ENCODE peak calls at places on chromosomes 2 and 18, in four cellular contexts. E, X, J and H are unnamed samples.

GRCh38 chr2:98049991-98050519 is 36.9 kb upstream of the VWA3B start:
- DNase-seq in J (no peak), X (no peak), E (no peak), H (no peak)

GRCh38 chr2:110980613-110981062 is 140.1 kb upstream of the BCL2L11 start:
- DNase-seq in X (no peak), E (peak), J (no peak), H (no peak)

GRCh38 chr2:189037518-189037917 is 63.3 kb downstream of the COL3A1 start:
- DNase-seq in E (no peak), J (no peak), X (no peak), H (no peak)

GRCh38 chr18:77560334-77560970 is 310.8 kb downstream of the GALR1 start:
- DNase-seq in E (no peak), J (no peak), X (no peak), H (no peak)

GRCh38 chr2:57372237-57372962 is 674.2 kb upstream of the VRK2 start:
- DNase-seq in E (no peak), X (no peak), J (no peak), H (no peak)

GRCh38 chr2:236089271-236090026 is 78.7 kb downstream of the GBX2 start:
- DNase-seq in J (no peak), X (no peak), E (no peak), H (no peak)

GRCh38 chr2:222752731-222753130 is 81.3 kb downstream of the MOGAT1 start:
- DNase-seq in E (peak), X (no peak), J (no peak), H (no peak)

GRCh38 chr2:46984642-46985476 is 69.3 kb upstream of the MCFD2 start:
- DNase-seq in E (no peak), J (peak), X (peak), H (peak)

GRCh38 chr2:21687589-21687988 is 563.8 kb downstream of the TDRD15 start:
- DNase-seq in J (no peak), E (no peak), X (no peak), H (no peak)

GRCh38 chr2:222690564-222691200 is 19.2 kb downstream of the MOGAT1 start:
- DNase-seq in X (peak), E (peak), J (peak), H (no peak)

GRCh38 chr2:39995005-39995732 is 216.1 kb upstream of the THUMPD2 start:
- DNase-seq in E (no peak), X (no peak), J (no peak), H (no peak)

GRCh38 chr2:128589681-128590080 is 271.0 kb upstream of the HS6ST1 start:
- DNase-seq in E (no peak), J (no peak), X (no peak), H (no peak)

GRCh38 chr2:69689969-69690368 is 46.4 kb upstream of the AAK1 start:
- DNase-seq in E (no peak), X (no peak), J (no peak), H (no peak)

GRCh38 chr2:109372171-109372568 is 241.6 kb downstream of the SEPTIN10 start:
- DNase-seq in X (no peak), E (no peak), J (no peak), H (no peak)

GRCh38 chr2:109374548-109375130 is 239.1 kb downstream of the SEPTIN10 start:
- DNase-seq in E (no peak), J (no peak), X (no peak), H (no peak)

GRCh38 chr2:109373791-109374547 is 239.8 kb downstream of the SEPTIN10 start:
- DNase-seq in J (no peak), E (no peak), X (no peak), H (no peak)

GRCh38 chr2:109371481-109372170 is 242.1 kb downstream of the SEPTIN10 start:
- DNase-seq in J (no peak), X (no peak), E (no peak), H (no peak)

GRCh38 chr2:109372614-109373013 is 241.2 kb downstream of the SEPTIN10 start:
- DNase-seq in X (no peak), J (no peak), E (no peak), H (no peak)
- H3K4me3 ChIP-seq in X (no peak), J (no peak), E (no peak), H (no peak)

GRCh38 chr18:12599543-12599942 is 58.4 kb downstream of the SPIRE1 start:
- DNase-seq in X (no peak), E (no peak), J (no peak), H (no peak)

GRCh38 chr18:12606592-12607315 is 51.2 kb downstream of the SPIRE1 start:
- DNase-seq in E (no peak), J (no peak), X (no peak), H (peak)

GRCh38 chr18:12599966-12600365 is 57.9 kb downstream of the SPIRE1 start:
- DNase-seq in E (no peak), J (no peak), X (no peak), H (no peak)

GRCh38 chr18:12608292-12608691 is 49.6 kb downstream of the SPIRE1 start:
- DNase-seq in X (no peak), E (no peak), J (no peak), H (peak)

DNA sequence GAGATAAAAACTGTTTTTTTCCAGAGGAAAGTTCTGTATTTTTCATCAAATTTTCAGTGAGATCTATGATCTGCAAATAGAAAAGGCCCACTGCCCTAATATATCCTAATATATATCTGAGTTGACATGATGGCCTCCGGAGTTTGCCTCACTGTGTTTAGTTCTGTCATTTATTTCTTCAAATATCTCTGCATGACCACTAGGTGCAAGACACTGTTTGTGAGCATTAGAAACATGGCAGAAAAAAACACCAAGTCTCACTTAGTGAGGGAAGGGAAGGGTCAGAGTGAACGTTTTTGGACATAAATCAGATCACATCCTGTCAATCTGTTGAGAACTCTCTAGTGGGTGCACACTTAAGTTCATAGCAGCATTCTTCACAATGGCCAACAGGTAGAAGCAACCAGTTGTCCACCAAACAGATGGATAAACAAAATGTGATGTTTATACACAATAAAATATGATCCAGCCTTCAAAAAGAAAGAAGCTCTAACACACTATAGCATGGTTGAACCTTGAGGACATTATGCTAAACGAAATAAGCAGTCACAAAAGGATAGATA is 53.4 kb downstream of the SPIRE1 start:
- DNase-seq in E (no peak), X (no peak), J (peak), H (no peak)
- TF ChIP-seq CTCF in E (no peak), X (peak), J (no peak), H (peak)

DNA sequence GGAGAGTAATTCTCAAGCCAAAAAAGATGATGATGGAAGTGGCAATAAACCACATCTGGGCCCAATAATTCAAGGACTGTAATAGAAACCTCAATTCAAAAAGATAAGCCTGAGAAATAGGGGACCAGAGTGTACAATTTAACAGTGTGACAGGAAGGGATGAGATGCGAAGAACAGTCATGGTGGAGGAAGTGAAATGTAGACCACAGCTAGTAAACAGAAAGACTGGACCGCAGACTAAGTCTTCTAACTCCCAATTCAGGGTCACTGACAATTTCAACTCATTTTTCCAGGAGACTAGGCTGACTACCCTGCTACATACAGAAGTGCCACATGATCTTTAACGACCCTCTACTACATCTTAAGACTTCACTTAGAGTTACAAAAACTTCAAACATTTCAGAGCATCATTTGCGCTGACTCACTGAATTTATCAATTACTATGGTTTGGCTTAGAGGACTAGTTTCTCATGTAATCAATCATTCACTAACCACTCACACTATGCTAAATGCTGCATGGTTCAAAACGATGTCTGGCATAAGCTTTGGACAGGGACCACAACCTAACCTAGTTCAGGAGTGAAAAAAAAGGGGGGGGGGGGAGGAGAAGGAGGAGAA is 9.0 kb downstream of the CUL3 start:
- DNase-seq in J (no peak), X (peak), E (no peak), H (no peak)
- H3K4me3 ChIP-seq in J (no peak), X (peak), E (no peak), H (no peak)

DNA sequence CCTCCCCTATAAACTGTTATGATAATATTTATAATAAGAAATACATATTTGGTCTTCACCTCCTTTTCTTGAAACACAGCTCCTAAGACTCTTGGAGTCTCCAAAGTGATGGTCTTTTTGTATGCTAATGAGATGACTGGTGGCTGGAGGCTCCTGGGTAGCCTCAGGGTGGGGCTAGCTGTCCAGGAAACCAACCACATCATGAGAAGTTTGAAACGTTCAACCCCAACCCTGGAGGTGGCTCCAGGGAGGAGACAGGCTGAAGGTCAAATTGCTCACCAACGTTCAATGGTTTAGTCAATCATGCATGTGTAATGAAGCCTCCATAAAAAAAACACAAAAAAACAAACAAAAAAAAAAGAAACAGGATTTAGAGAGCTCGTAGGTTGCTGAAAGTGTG is 298.7 kb upstream of the MGAT5 start:
- DNase-seq in J (no peak), X (no peak), E (no peak), H (no peak)
- TF ChIP-seq CTCF in J (no peak), X (no peak), E (no peak), H (no peak)

GRCh38 chr2:1514391-1515072 is 101.3 kb downstream of the TPO start:
- DNase-seq in X (no peak), E (no peak), J (no peak), H (no peak)
- H3K4me3 ChIP-seq in X (no peak), E (no peak), J (no peak), H (no peak)

GRCh38 chr2:10267551-10268465 is 34.9 kb upstream of the HPCAL1 start:
- DNase-seq in E (peak), J (no peak), X (no peak), H (no peak)
- TF ChIP-seq CTCF in E (peak), J (no peak), X (no peak), H (no peak)